ENCODE peak calls at places on chromosomes 6 and 20, in four cellular contexts. U, T, F and X are unnamed samples.

GRCh38 chr6:118146584-118146983 is 239.5 kb downstream of the SLC35F1 start:
- DNase-seq in U (no peak), T (no peak), F (no peak), X (no peak)

GRCh38 chr6:44257007-44257752 is at the start of gene SLC35B2:
- DNase-seq in U (no peak), T (peak; percentile 62), F (peak; percentile 73), X (peak; percentile 25)

GRCh38 chr6:49300911-49301310 is 162.1 kb downstream of the MMUT start:
- DNase-seq in U (no peak), T (no peak), F (no peak), X (no peak)

GRCh38 chr6:95087394-95088097 is 489.8 kb upstream of the MANEA start:
- DNase-seq in U (peak; percentile 72), T (peak; percentile 88), F (peak; percentile 71), X (peak; percentile 91)

GRCh38 chr6:89508755-89509563 is 76.0 kb downstream of the ANKRD6 start:
- DNase-seq in U (no peak), T (no peak), F (peak; percentile 8), X (no peak)

GRCh38 chr6:141726158-141726557 is 406.6 kb upstream of the GJE1 start:
- DNase-seq in U (no peak), T (no peak), F (no peak), X (peak; percentile 25)

GRCh38 chr6:22079788-22080187 is 217.0 kb downstream of the PRL start:
- DNase-seq in U (peak; percentile 56), T (peak; percentile 87), F (peak; percentile 50), X (no peak)

GRCh38 chr6:11607381-11607780 is 69.8 kb downstream of the TMEM170B start:
- DNase-seq in U (no peak), T (no peak), F (no peak), X (no peak)

GRCh38 chr20:29497261-29497671 is 1760.2 kb upstream of the DEFB115 start:
- DNase-seq in U (no peak), T (peak; percentile 76), F (peak; percentile 1), X (no peak)

GRCh38 chr20:57619053-57619831 is 984 bp downstream of the ZBP1 start:
- DNase-seq in U (no peak), T (no peak), F (no peak), X (no peak)

GRCh38 chr6:24188571-24188970 is 62.6 kb downstream of the NRSN1 start:
- DNase-seq in U (no peak), T (no peak), F (no peak), X (no peak)

GRCh38 chr20:18001131-18001921 is 32.5 kb downstream of the MGME1 start:
- DNase-seq in U (no peak), T (peak; percentile 92), F (peak; percentile 90), X (peak; percentile 67)

GRCh38 chr20:57957397-57958049 is 247.7 kb upstream of the PMEPA1 start:
- DNase-seq in U (no peak), T (no peak), F (no peak), X (no peak)

GRCh38 chr6:155224031-155224451 is 39.8 kb upstream of the CLDN20 start:
- DNase-seq in U (peak; percentile 49), T (peak; percentile 94), F (peak; percentile 90), X (peak; percentile 61)

GRCh38 chr20:33132858-33133615 is 34.9 kb upstream of the BPIFA2 start:
- DNase-seq in U (no peak), T (peak; percentile 13), F (no peak), X (no peak)

GRCh38 chr6:74807701-74808100 is 398.2 kb downstream of the COL12A1 start:
- DNase-seq in U (no peak), T (no peak), F (no peak), X (no peak)

GRCh38 chr20:57374931-57375651 is 16.1 kb upstream of the RBM38 start:
- DNase-seq in U (no peak), T (no peak), F (no peak), X (no peak)

GRCh38 chr20:52031574-52032303 is 159.8 kb downstream of the ZFP64 start:
- DNase-seq in U (peak; percentile 82), T (peak; percentile 93), F (peak; percentile 90), X (peak; percentile 69)

GRCh38 chr6:2235782-2236495 is 9.5 kb downstream of the GMDS start:
- DNase-seq in U (no peak), T (no peak), F (no peak), X (no peak)

GRCh38 chr6:124747336-124747735 is 214.9 kb upstream of the RNF217 start:
- DNase-seq in U (no peak), T (no peak), F (no peak), X (no peak)

GRCh38 chr20:14415492-14415891 is 78.1 kb upstream of the FLRT3 start:
- DNase-seq in U (no peak), T (no peak), F (no peak), X (no peak)

GRCh38 chr6:53579338-53579737 is 34.4 kb upstream of the GCLC start:
- DNase-seq in U (no peak), T (no peak), F (no peak), X (no peak)

GRCh38 chr20:56179051-56179450 is 69.5 kb upstream of the MC3R start:
- DNase-seq in U (no peak), T (no peak), F (no peak), X (no peak)
- H3K4me3 ChIP-seq in U (no peak overlapping the region), T (no peak overlapping the region), F (no peak overlapping the region), X (no peak overlapping the region)

DNA sequence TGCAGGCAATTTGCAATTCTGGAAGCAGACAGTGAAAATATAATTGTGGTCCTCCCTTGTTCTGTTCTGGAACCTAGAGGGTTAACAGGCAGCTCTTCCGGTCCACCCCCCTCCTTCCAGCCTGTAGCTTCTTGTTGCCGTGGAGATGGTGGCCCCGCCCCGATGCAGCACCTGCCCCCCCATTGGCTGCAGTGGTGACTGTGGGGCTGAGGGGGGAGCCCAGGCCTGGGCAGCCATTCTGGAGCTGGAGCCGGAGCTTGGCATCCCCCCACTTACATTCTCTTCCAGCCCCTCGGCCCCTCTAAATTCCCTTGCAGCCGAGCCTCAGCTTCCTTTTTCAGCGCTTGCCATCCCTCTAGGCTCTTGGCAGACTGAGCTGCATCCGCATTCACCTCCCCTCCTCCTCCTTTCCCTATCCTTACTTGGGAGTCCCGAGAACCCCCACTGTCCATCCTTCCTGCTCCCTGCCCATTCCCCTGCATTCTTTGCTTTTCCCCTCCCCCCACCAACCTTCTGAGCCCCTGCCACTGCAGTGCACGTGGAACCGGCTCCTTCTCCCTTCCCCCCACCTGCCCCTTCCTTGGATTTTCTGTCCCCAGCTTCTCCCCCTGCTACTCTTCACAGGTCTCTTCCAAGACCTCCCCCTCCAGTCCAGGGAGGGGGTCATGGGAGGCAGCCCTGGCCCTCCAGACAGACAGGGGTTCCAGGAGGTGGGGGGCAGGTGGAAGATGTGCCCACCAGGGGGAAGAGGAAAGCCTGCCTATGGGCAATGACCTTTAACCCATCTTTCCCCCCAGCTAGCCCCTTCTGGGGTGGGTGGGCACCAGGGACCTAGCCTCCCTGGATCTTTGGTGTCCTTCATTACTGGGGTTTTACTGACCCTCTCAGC is 11.4 kb downstream of the SYNGAP1 start:
- DNase-seq in U (no peak), T (peak; percentile 52), F (peak; percentile 57), X (no peak)
- H3K4me3 ChIP-seq in U (peak overlapping the region; percentile 25), T (no peak overlapping the region), F (peak overlapping the region; percentile 7), X (no peak overlapping the region)

GRCh38 chr6:42038163-42038562 is 12.2 kb upstream of the TAF8 start:
- DNase-seq in U (no peak), T (no peak), F (no peak), X (no peak)

GRCh38 chr6:42041131-42042055 is 8.9 kb upstream of the TAF8 start:
- DNase-seq in U (no peak), T (peak; percentile 41), F (peak; percentile 69), X (no peak)

GRCh38 chr6:42042108-42042507 is 8.2 kb upstream of the TAF8 start:
- DNase-seq in U (no peak), T (no peak), F (no peak), X (no peak)

GRCh38 chr6:42043787-42044475 is 6.4 kb upstream of the TAF8 start:
- DNase-seq in U (no peak), T (peak; percentile 89), F (peak; percentile 89), X (peak; percentile 41)

GRCh38 chr6:42038811-42039408 is 11.4 kb upstream of the TAF8 start:
- DNase-seq in U (no peak), T (no peak), F (no peak), X (peak; percentile 45)
- H3K4me3 ChIP-seq in U (no peak overlapping the region), T (no peak overlapping the region), F (no peak overlapping the region), X (no peak overlapping the region)

GRCh38 chr6:28757429-28758045 is 166.2 kb downstream of the TRIM27 start:
- DNase-seq in U (no peak), T (no peak), F (no peak), X (no peak)
- H3K4me3 ChIP-seq in U (no peak overlapping the region), T (no peak overlapping the region), F (peak overlapping the region; percentile 10), X (no peak overlapping the region)